ENCODE peak calls at places on chromosomes 13 and 19, in six cellular contexts. B is dorsolateral prefrontal cortex, J is SK-N-SH, N is Caco-2, U is AG04450, S is upper lobe of right lung. P is an unnamed sample.
A peak's percentile ranks its signal among the peaks of the same experiment; 100 is the strongest.

GRCh38 chr13:19586904-19587634 is 25.7 kb upstream of the TPTE2 start:
- DNase-seq in B (no peak), J (peak; percentile 52), N (no peak), U (no peak), S (peak; percentile 68), P (no peak)

GRCh38 chr13:109729031-109729870 is 57.1 kb downstream of the IRS2 start:
- DNase-seq in B (no peak), J (peak; percentile 53), N (no peak), U (no peak), S (no peak), P (peak; percentile 37)

GRCh38 chr13:61187471-61187870 is 228.2 kb downstream of the PCDH20 start:
- DNase-seq in B (no peak), J (no peak), N (no peak), U (no peak), S (no peak), P (no peak)

GRCh38 chr13:50730496-50731171 is 112.9 kb downstream of the DLEU7 start:
- DNase-seq in B (no peak), J (no peak), N (no peak), U (no peak), S (no peak), P (no peak)

GRCh38 chr19:34881982-34882381 is 44.7 kb upstream of the ZNF30 start:
- DNase-seq in B (no peak), J (no peak), N (no peak), U (no peak), S (no peak), P (no peak)

GRCh38 chr19:1540353-1540925 is 16.6 kb downstream of the PLK5 start:
- DNase-seq in B (peak; percentile 14), J (no peak), N (no peak), U (no peak), S (no peak), P (no peak)

GRCh38 chr13:60627071-60627686 is 230.2 kb downstream of the TDRD3 start:
- DNase-seq in B (peak; percentile 18), J (peak; percentile 51), N (peak; percentile 44), U (no peak), S (no peak), P (no peak)

GRCh38 chr19:15248648-15249559 is 16.7 kb upstream of the EPHX3 start:
- DNase-seq in B (no peak), J (no peak), N (no peak), U (peak; percentile 61), S (no peak), P (no peak)

GRCh38 chr19:55258828-55259539 is at the start of gene PPP6R1:
- DNase-seq in B (peak; percentile 97), J (peak; percentile 100), N (peak; percentile 98), U (peak; percentile 100), S (peak; percentile 98), P (peak; percentile 96)

GRCh38 chr19:13100031-13100588 is 2.5 kb downstream of the LYL1 start:
- DNase-seq in B (no peak), J (no peak), N (no peak), U (no peak), S (no peak), P (no peak)

GRCh38 chr13:26488236-26489028 is 69.1 kb upstream of the WASF3 start:
- DNase-seq in B (no peak), J (no peak), N (no peak), U (no peak), S (no peak), P (no peak)

GRCh38 chr13:70622785-70623184 is 514.5 kb upstream of the KLHL1 start:
- DNase-seq in B (no peak), J (no peak), N (no peak), U (no peak), S (no peak), P (no peak)

GRCh38 chr19:13794388-13794751 is 873 bp upstream of the ZSWIM4 start:
- DNase-seq in B (peak; percentile 21), J (no peak), N (no peak), U (peak; percentile 87), S (peak; percentile 74), P (no peak)

GRCh38 chr19:48308695-48309586 is 16.4 kb upstream of the EMP3 start:
- DNase-seq in B (peak; percentile 55), J (no peak), N (no peak), U (no peak), S (no peak), P (no peak)

DNA sequence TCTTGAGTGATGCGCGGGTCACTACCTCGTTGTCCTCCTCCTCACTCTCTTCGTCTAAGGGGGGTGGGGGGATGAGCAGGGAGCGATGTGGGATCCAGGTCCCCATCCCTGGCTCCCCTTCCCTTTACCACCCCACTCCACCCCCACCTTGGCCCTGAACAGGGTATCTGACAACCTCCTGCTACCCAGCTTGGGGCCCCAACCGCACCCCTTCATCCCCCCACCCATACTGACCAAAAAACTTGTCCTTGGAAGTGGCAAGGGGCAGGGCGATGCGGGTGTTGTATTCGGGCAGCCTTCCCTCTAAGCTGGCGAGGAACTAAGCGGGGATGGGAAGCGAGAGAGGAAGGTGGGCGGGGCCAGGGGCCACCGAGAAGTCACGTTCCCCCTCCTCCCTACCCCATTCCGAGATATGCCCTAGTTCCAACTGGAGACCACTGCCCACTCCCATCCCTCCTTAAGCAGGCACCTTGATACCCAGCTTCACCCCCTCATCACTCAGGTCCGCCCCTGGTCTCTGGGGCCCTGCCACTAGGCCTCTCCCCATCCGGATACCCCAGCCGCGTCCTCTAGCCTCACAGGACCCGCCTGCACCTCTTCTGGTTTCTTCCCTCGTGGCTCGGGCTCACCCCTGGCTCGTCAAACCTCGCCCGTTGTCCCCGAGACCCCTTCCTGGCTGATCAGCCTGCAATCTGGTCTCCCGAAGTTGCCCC is 1.9 kb upstream of the RGL3 start:
- DNase-seq in B (no peak), J (no peak), N (no peak), U (no peak), S (no peak), P (no peak)
- H3K4me3 ChIP-seq in B (peak overlapping the region; percentile 49), J (no peak overlapping the region), N (no peak overlapping the region), U (peak overlapping the region; percentile 22), S (peak overlapping the region; percentile 36), P (peak overlapping the region; percentile 37)

GRCh38 chr13:32164622-32165268 is 133.2 kb downstream of the FRY start:
- DNase-seq in B (peak; percentile 22), J (peak; percentile 46), N (peak; percentile 76), U (peak; percentile 20), S (no peak), P (peak; percentile 30)
- TF ChIP-seq CTCF in B (peak; percentile 50), J (peak; percentile 76), N (peak; percentile 73), U (peak; percentile 73), S (peak; percentile 57), P (peak; percentile 89)

GRCh38 chr13:98761979-98762616 is 9.6 kb upstream of the SLC15A1 start:
- DNase-seq in B (no peak), J (no peak), N (peak; percentile 28), U (no peak), S (no peak), P (no peak)
- H3K4me3 ChIP-seq in B (no peak overlapping the region), J (peak overlapping the region; percentile 12), N (no peak overlapping the region), U (peak overlapping the region; percentile 53), S (peak overlapping the region; percentile 41), P (peak overlapping the region; percentile 47)

GRCh38 chr19:3691726-3692125 is 8.5 kb downstream of the PIP5K1C start:
- DNase-seq in B (no peak), J (no peak), N (no peak), U (no peak), S (no peak), P (no peak)

GRCh38 chr19:3692141-3693029 is 7.9 kb downstream of the PIP5K1C start:
- DNase-seq in B (no peak), J (peak; percentile 82), N (no peak), U (no peak), S (no peak), P (no peak)

GRCh38 chr19:3693030-3693925 is 7.0 kb downstream of the PIP5K1C start:
- DNase-seq in B (no peak), J (peak; percentile 23), N (no peak), U (no peak), S (no peak), P (no peak)

GRCh38 chr19:3690551-3691371 is 9.5 kb downstream of the PIP5K1C start:
- DNase-seq in B (no peak), J (no peak), N (no peak), U (no peak), S (no peak), P (no peak)

DNA sequence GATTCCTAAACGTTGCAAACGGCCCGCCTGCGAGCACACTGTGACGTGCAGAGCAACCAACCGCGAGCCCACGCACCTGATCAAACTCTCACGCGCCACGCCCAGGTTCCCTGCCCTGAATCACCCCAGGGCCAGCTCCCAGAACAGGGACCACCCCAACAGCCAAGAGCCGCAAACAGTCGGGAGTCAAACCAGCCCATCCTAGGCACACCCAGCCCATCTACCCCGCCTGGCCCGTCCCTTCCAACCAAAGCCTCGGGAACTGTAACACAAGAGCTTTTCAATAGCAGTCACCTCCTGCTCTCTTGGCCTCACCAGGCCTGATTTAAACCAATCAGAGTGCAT is 8.9 kb downstream of the PIP5K1C start:
- DNase-seq in B (no peak), J (peak; percentile 20), N (no peak), U (no peak), S (no peak), P (no peak)
- TF ChIP-seq CTCF in B (no peak), J (no peak), N (no peak), U (no peak), S (no peak), P (no peak)

GRCh38 chr13:24541127-24541475 is 28.5 kb upstream of the PARP4 start:
- DNase-seq in B (no peak), J (no peak), N (no peak), U (no peak), S (no peak), P (no peak)
- H3K4me3 ChIP-seq in B (peak overlapping the region; percentile 28), J (no peak overlapping the region), N (no peak overlapping the region), U (peak overlapping the region; percentile 48), S (peak overlapping the region; percentile 50), P (no peak overlapping the region)

GRCh38 chr19:10431254-10431942 is 11.1 kb downstream of the PDE4A start:
- DNase-seq in B (no peak), J (peak; percentile 46), N (no peak), U (no peak), S (peak; percentile 82), P (no peak)
- TF ChIP-seq CTCF in B (no peak), J (no peak), N (no peak), U (peak; percentile 13), S (peak; percentile 15), P (no peak)

GRCh38 chr19:32224371-32225244 is 120.8 kb upstream of the ZNF507 start:
- DNase-seq in B (no peak), J (peak; percentile 94), N (no peak), U (no peak), S (peak; percentile 82), P (no peak)
- H3K4me3 ChIP-seq in B (peak overlapping the region; percentile 45), J (peak overlapping the region; percentile 44), N (no peak overlapping the region), U (no peak overlapping the region), S (peak overlapping the region; percentile 30), P (peak overlapping the region; percentile 18)

P was measured in epithelial cell of proximal tubule.